ENCODE peak calls at places on chromosomes 7 and 10, in six cellular contexts. Q is BJ; A is sciatic nerve; C is amygdala; R is stimulated activated CD4-positive, alpha-beta T cell treated with anti-CD3 and anti-CD28 coated beads, Interleukin-1b, Interleukin-23, amount 100 ng/mL, for 4 hours; U is HEK293T. V is an unnamed sample.

GRCh38 chr10:122957474-122957873 is 3.4 kb upstream of the C10orf88 start:
- DNase-seq in Q (no peak), A (no peak), C (no peak), R (no peak), U (no peak), V (no peak)

GRCh38 chr10:72333111-72334012 is 21.4 kb downstream of the DNAJB12 start:
- DNase-seq in Q (no peak), A (no peak), C (no peak), R (no peak), U (no peak), V (no peak)

GRCh38 chr10:15324611-15325010 is 46.5 kb downstream of the FAM171A1 start:
- DNase-seq in Q (no peak), A (no peak), C (no peak), R (no peak), U (no peak), V (no peak)

GRCh38 chr7:106201176-106201575 is 83.6 kb downstream of the NAMPT start:
- DNase-seq in Q (no peak), A (no peak), C (no peak), R (no peak), U (no peak), V (no peak)

GRCh38 chr10:68118657-68119056 is 9.4 kb downstream of the MYPN start:
- DNase-seq in Q (no peak), A (no peak), C (no peak), R (no peak), U (no peak), V (no peak)

GRCh38 chr7:124308384-124308783 is 275.5 kb upstream of the TMEM229A start:
- DNase-seq in Q (no peak), A (no peak), C (no peak), R (no peak), U (no peak), V (no peak)

GRCh38 chr10:14592026-14592425 is 182.7 kb downstream of the FAM107B start:
- DNase-seq in Q (no peak), A (no peak), C (no peak), R (no peak), U (no peak), V (no peak)

GRCh38 chr10:101565936-101566332 is 22.1 kb downstream of the POLL start:
- DNase-seq in Q (no peak), A (peak), C (no peak), R (no peak), U (no peak), V (no peak)

GRCh38 chr7:152887779-152888178 is 128.2 kb downstream of the ACTR3B start:
- DNase-seq in Q (no peak), A (no peak), C (no peak), R (no peak), U (no peak), V (no peak)

GRCh38 chr10:118311505-118311904 is 30.6 kb downstream of the FAM204A start:
- DNase-seq in Q (no peak), A (no peak), C (no peak), R (no peak), U (no peak), V (no peak)

GRCh38 chr10:126880926-126881325 is 24.3 kb upstream of the DOCK1 start:
- DNase-seq in Q (no peak), A (no peak), C (no peak), R (no peak), U (no peak), V (no peak)

GRCh38 chr10:80460399-80461207 is 6.5 kb downstream of the TSPAN14 start:
- DNase-seq in Q (no peak), A (peak), C (peak), R (no peak), U (no peak), V (no peak)

GRCh38 chr7:157032644-157033482 is 22.4 kb upstream of the MNX1 start:
- DNase-seq in Q (no peak), A (no peak), C (no peak), R (no peak), U (no peak), V (no peak)

GRCh38 chr7:123864438-123864837 is 19.5 kb downstream of the HYAL4 start:
- DNase-seq in Q (no peak), A (no peak), C (no peak), R (no peak), U (peak), V (no peak)

GRCh38 chr10:68327889-68328786 is 3.7 kb upstream of the HNRNPH3 start:
- DNase-seq in Q (peak), A (no peak), C (peak), R (no peak), U (peak), V (peak)

GRCh38 chr10:11946652-11947051 is 96.0 kb downstream of the UPF2 start:
- DNase-seq in Q (no peak), A (no peak), C (no peak), R (no peak), U (no peak), V (no peak)

V was measured in tibial nerve.